ENCODE peak calls at places on chromosomes 16 and 17, in four cellular contexts. L is fibroblast of lung, K is upper lobe of right lung, H is GM12865. T is an unnamed sample.

GRCh38 chr17:42937712-42938596 is 26.3 kb downstream of the AARSD1 start:
- DNase-seq in L (peak), H (peak), K (no peak), T (peak)

GRCh38 chr16:1794221-1794871 is 841 bp upstream of the IGFALS start:
- DNase-seq in H (no peak), L (no peak), K (peak), T (no peak)

GRCh38 chr16:76541062-76541461 is 263.9 kb downstream of the CNTNAP4 start:
- DNase-seq in L (no peak), K (no peak), H (no peak), T (no peak)

GRCh38 chr17:51540151-51540550 is 279.8 kb downstream of the UTP18 start:
- DNase-seq in L (no peak), K (no peak), H (no peak), T (no peak)

GRCh38 chr16:3842994-3843393 is 37.5 kb downstream of the CREBBP start:
- DNase-seq in K (no peak), L (peak), H (no peak), T (no peak)

GRCh38 chr16:67116388-67117311 is 6.9 kb downstream of the PHAF1 start:
- DNase-seq in L (no peak), H (no peak), K (no peak), T (no peak)

GRCh38 chr17:80264048-80264792 is 3.6 kb downstream of the RNF213 start:
- DNase-seq in H (peak), L (no peak), K (peak), T (no peak)

GRCh38 chr16:53415504-53415903 is 18.8 kb upstream of the RBL2 start:
- DNase-seq in H (no peak), L (no peak), K (no peak), T (no peak)

GRCh38 chr17:80827646-80828643 is 163.7 kb upstream of the CHMP6 start:
- DNase-seq in L (no peak), K (peak), H (no peak), T (no peak)

GRCh38 chr17:38893612-38894011 is 23.8 kb downstream of the LASP1 start:
- DNase-seq in L (no peak), H (no peak), K (peak), T (no peak)

GRCh38 chr17:31541559-31541958 is 150.1 kb downstream of the RAB11FIP4 start:
- DNase-seq in H (peak), K (no peak), L (no peak), T (no peak)

GRCh38 chr16:58582971-58583765 is 46.5 kb downstream of the CNOT1 start:
- DNase-seq in K (no peak), L (no peak), H (no peak), T (no peak)

GRCh38 chr16:80040413-80040812 is 439.9 kb upstream of the MAF start:
- DNase-seq in K (no peak), L (no peak), H (no peak), T (no peak)

GRCh38 chr16:31397701-31398100 is 4.6 kb downstream of the ITGAD start:
- DNase-seq in L (no peak), K (no peak), H (no peak), T (no peak)

GRCh38 chr17:75785770-75786538 is 1.3 kb downstream of the UNK start:
- DNase-seq in H (peak), L (peak), K (no peak), T (no peak)

GRCh38 chr17:46822388-46822921 is 4.0 kb upstream of the WNT3 start:
- DNase-seq in L (no peak), K (peak), H (peak), T (peak)

GRCh38 chr17:27268394-27269085 is 25.4 kb upstream of the WSB1 start:
- DNase-seq in H (no peak), L (no peak), K (no peak), T (no peak)

GRCh38 chr16:450385-450784 is 24.9 kb downstream of the RAB11FIP3 start:
- DNase-seq in K (no peak), L (no peak), H (peak), T (peak)

DNA sequence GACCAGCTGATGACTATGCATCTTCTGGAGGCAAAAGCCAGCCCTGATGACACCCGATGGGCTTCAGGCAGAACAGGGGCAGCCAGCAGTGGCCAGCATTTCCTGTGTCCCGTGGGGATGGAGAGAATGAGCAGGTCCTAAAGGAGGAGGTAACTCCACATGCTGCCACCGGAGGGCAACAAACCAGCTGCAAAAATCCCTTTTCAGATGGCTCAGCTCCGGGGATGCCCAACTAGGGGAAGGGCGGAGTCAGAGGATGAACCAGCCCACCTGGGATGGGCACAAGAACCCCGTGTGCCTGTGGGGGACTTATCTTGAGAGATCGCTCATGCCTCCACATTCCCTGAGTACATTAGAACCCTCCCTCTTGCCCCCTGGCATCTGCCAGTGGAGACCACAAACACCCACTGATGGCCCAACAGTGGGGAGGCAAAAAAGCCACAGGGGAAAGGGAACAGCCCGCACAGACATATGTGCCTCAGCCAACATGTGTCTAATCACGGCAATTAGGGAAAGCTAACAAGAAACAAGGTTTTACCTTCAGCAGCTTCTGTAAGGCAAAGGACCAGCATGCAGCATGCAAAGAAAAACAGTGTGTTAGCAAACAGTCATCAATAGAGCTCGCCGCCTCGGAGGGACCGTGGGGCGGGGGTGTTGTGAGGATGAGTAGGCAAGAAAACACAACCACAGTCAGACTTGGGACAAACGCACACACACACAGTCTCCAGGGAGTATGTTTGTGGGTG is 64.1 kb downstream of the MYO18A start:
- DNase-seq in H (peak), L (peak), K (no peak), T (peak)
- TF ChIP-seq CTCF in H (no peak), L (peak), K (peak), T (peak)

GRCh38 chr16:27252206-27252585 is 16.4 kb downstream of the NSMCE1 start:
- DNase-seq in H (no peak), L (no peak), K (no peak), T (no peak)
- TF ChIP-seq CTCF in H (no peak), L (no peak), K (no peak), T (no peak)

GRCh38 chr17:36601303-36602029 is at the start of gene MRM1:
- DNase-seq in L (peak), H (peak), K (peak), T (peak)
- TF ChIP-seq CTCF in L (peak), H (peak), K (no peak), T (no peak)

GRCh38 chr16:27426423-27427408 is 24.7 kb downstream of the IL21R start:
- DNase-seq in H (peak), K (peak), L (peak), T (peak)

GRCh38 chr16:27429330-27429871 is 27.4 kb downstream of the IL21R start:
- DNase-seq in K (peak), L (no peak), H (no peak), T (no peak)

GRCh38 chr16:27429981-27430441 is 28.0 kb downstream of the IL21R start:
- DNase-seq in H (peak), L (no peak), K (peak), T (no peak)

GRCh38 chr16:27427538-27427937 is 25.6 kb downstream of the IL21R start:
- DNase-seq in L (no peak), K (no peak), H (peak), T (no peak)

GRCh38 chr16:27428035-27428785 is 26.2 kb downstream of the IL21R start:
- DNase-seq in H (peak), K (peak), L (no peak), T (no peak)
- TF ChIP-seq CTCF in H (peak), K (no peak), L (no peak), T (peak)

GRCh38 chr17:33968350-33969044 is 286.6 kb upstream of the CCL2 start:
- DNase-seq in L (no peak), K (no peak), H (peak), T (peak)

GRCh38 chr17:33966410-33967063 is 288.5 kb upstream of the CCL2 start:
- DNase-seq in L (no peak), H (no peak), K (no peak), T (no peak)

GRCh38 chr17:33967608-33968349 is 287.3 kb upstream of the CCL2 start:
- DNase-seq in L (no peak), K (no peak), H (peak), T (no peak)

GRCh38 chr17:33962857-33963655 is 292.0 kb upstream of the CCL2 start:
- DNase-seq in L (no peak), K (no peak), H (peak), T (no peak)

GRCh38 chr17:33964344-33964979 is 290.6 kb upstream of the CCL2 start:
- DNase-seq in K (no peak), H (peak), L (no peak), T (peak)
- TF ChIP-seq CTCF in K (peak), H (peak), L (no peak), T (peak)

GRCh38 chr17:40443196-40443987 is at the start of gene IGFBP4:
- DNase-seq in L (peak), H (peak), K (peak), T (peak)

GRCh38 chr17:40440166-40440565 is 3.1 kb upstream of the IGFBP4 start:
- DNase-seq in H (no peak), L (no peak), K (no peak), T (no peak)

GRCh38 chr17:40443988-40444899 is 994 bp downstream of the IGFBP4 start:
- DNase-seq in H (no peak), L (peak), K (no peak), T (peak)

GRCh38 chr17:40445769-40446468 is 2.7 kb downstream of the IGFBP4 start:
- DNase-seq in K (no peak), H (no peak), L (peak), T (no peak)

DNA sequence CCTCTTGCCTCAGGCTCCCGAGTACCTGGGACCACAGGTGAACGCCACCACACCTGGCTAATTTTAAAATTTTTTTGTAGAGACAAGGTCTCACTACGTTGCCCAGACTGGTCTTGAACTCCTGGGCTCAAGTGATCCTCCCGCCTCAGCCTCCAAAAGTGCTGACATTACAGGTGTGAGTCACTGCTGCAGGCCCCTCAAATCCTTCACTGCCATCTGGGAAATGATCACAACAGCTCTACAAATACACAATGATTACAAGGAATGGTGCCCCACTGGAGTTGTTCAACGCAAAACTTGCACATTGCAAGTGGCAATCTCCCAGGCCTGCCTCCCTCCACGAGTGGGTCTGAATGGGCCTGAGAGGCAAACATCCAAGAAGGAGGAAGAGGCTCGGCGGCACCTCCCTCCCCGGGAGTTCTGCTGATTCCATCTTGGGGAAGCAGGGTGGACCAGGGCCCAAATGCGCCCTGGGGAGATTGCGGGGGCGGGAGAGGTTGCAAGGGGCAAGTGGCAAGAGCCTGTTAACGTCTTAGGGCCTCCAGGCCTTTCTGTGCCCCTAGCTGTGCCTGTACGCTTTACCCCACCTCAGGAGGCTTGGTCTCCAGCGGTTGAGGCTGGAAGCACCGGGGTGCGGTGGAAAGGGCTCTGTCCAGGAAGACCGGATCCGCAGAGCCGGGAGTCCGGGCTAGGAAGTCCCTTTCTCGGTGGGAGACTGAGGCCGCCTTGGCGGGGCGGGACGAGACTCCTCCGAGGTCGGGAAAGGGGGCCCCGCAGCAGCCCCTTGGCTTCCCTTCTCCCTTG is 656 bp upstream of the IGFBP4 start:
- DNase-seq in L (peak), K (peak), H (no peak), T (no peak)
- TF ChIP-seq CTCF in L (peak), K (peak), H (no peak), T (no peak)

GRCh38 chr16:81497690-81498089 is 53.1 kb downstream of the CMIP start:
- DNase-seq in H (peak), L (no peak), K (no peak), T (peak)
- TF ChIP-seq CTCF in H (peak), L (no peak), K (peak), T (no peak)

GRCh38 chr17:50506298-50506697 is 1.9 kb upstream of the MYCBPAP start:
- DNase-seq in K (no peak), L (no peak), H (no peak), T (no peak)

GRCh38 chr17:50508573-50509460 is 578 bp downstream of the MYCBPAP start:
- DNase-seq in L (no peak), K (no peak), H (peak), T (no peak)

GRCh38 chr17:50511058-50511457 is 2.8 kb downstream of the MYCBPAP start:
- DNase-seq in K (no peak), H (peak), L (peak), T (peak)

GRCh38 chr17:50505731-50506130 is 2.5 kb upstream of the MYCBPAP start:
- DNase-seq in H (no peak), L (no peak), K (no peak), T (no peak)

DNA sequence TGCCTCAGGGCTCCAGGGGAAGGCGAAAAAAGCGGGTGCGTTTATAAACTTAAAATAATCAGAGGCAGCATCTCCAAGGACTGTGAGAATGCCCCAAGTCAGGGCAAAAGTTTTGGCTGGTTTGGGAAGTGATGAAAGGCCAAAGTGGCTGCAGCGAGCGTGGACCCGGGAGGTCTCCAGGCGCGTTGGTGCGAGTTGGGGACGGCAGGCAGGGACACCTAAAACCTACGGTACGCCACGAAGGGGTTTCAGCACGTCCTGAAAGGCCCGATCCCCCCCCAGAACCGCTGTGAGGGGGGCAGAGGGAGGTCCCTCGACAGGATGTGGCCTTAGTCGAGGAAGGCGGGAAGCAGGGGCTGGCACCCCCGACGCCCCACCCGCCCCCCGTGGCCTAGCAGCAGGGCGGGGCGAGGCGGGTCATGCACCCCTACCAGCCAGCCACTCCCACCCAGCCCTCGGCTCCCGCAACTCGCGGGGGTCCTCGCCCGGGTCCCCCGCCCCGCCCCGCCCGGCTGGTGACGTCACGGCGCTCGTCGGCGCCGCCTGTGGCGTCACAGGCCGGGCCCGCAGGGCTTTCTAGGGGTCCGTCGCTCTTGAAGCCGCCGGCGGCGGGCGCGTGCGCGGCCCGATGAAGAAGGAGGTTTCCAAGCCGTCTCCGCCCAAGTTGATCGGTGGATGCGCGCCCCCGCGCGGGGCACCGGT is at the start of gene MYCBPAP:
- DNase-seq in H (peak), L (peak), K (peak), T (peak)
- TF ChIP-seq CTCF in H (peak), L (no peak), K (no peak), T (no peak)